ENCODE peak calls at places on chromosomes 13 and 19, in six cellular contexts. R is IMR-90, O is H9, N is neural progenitor cell, E is PC-3, D is GM23338. U is an unnamed sample.

GRCh38 chr13:40608308-40608707 is 58.1 kb downstream of the FOXO1 start:
- DNase-seq in R (no peak), O (no peak), N (no peak), E (no peak), D (no peak), U (no peak)

GRCh38 chr13:45925151-45925550 is 73.6 kb upstream of the SIAH3 start:
- DNase-seq in R (no peak), O (no peak), N (no peak), E (peak), D (peak), U (no peak)

GRCh38 chr13:41505209-41505835 is 48.0 kb downstream of the RGCC start:
- DNase-seq in R (peak), O (no peak), N (no peak), E (peak), D (no peak), U (peak)

GRCh38 chr13:96090240-96091101 is 564 bp downstream of the HS6ST3 start:
- DNase-seq in R (no peak), O (peak), N (peak), E (no peak), D (peak), U (no peak)

GRCh38 chr13:39789451-39789850 is 134.0 kb downstream of the COG6 start:
- DNase-seq in R (no peak), O (no peak), N (no peak), E (peak), D (no peak), U (no peak)

GRCh38 chr13:77820431-77821149 is 98.0 kb downstream of the EDNRB start:
- DNase-seq in R (no peak), O (no peak), N (no peak), E (peak), D (peak), U (no peak)

GRCh38 chr19:4318460-4318859 is 14.1 kb downstream of the FSD1 start:
- DNase-seq in R (no peak), O (no peak), N (no peak), E (no peak), D (no peak), U (no peak)

GRCh38 chr19:18204394-18205179 is 745 bp upstream of the RAB3A start:
- DNase-seq in R (no peak), O (no peak), N (peak), E (no peak), D (peak), U (no peak)

GRCh38 chr13:110944121-110944967 is 29.5 kb upstream of the ANKRD10 start:
- DNase-seq in R (peak), O (peak), N (peak), E (peak), D (peak), U (peak)

GRCh38 chr19:40603071-40603718 is 2.0 kb downstream of the LTBP4 start:
- DNase-seq in R (peak), O (no peak), N (peak), E (peak), D (peak), U (peak)

GRCh38 chr13:49218493-49219051 is 1.6 kb upstream of the MLNR start:
- DNase-seq in R (peak), O (peak), N (peak), E (no peak), D (peak), U (no peak)

GRCh38 chr19:33406521-33407139 is 33.1 kb downstream of the CEBPG start:
- DNase-seq in R (peak), O (peak), N (peak), E (peak), D (peak), U (no peak)

GRCh38 chr13:39217471-39217870 is 179.2 kb downstream of the NHLRC3 start:
- DNase-seq in R (no peak), O (no peak), N (no peak), E (no peak), D (no peak), U (no peak)

GRCh38 chr13:53460776-53461175 is 432.2 kb downstream of the OLFM4 start:
- DNase-seq in R (no peak), O (no peak), N (peak), E (no peak), D (no peak), U (no peak)

GRCh38 chr13:75357576-75358295 is 124.2 kb downstream of the TBC1D4 start:
- DNase-seq in R (peak), O (peak), N (peak), E (peak), D (peak), U (peak)

GRCh38 chr13:40318366-40318765 is 348.1 kb downstream of the FOXO1 start:
- DNase-seq in R (no peak), O (no peak), N (no peak), E (no peak), D (no peak), U (no peak)

GRCh38 chr19:38662508-38663155 is 15.2 kb downstream of the ACTN4 start:
- DNase-seq in R (no peak), O (no peak), N (no peak), E (no peak), D (no peak), U (no peak)

GRCh38 chr13:100875392-100876043 is 200.9 kb upstream of the TMTC4 start:
- DNase-seq in R (peak), O (no peak), N (no peak), E (peak), D (no peak), U (peak)

GRCh38 chr19:2249880-2250764 is 999 bp downstream of the AMH start:
- DNase-seq in R (no peak), O (no peak), N (no peak), E (no peak), D (peak), U (no peak)

GRCh38 chr19:51410950-51411748 is 6.3 kb downstream of the SIGLEC10 start:
- DNase-seq in R (no peak), O (no peak), N (no peak), E (peak), D (no peak), U (no peak)

GRCh38 chr13:30141773-30142501 is 165.4 kb downstream of the KATNAL1 start:
- DNase-seq in R (no peak), O (no peak), N (no peak), E (no peak), D (no peak), U (no peak)

GRCh38 chr13:39452412-39452811 is 150.6 kb downstream of the LHFPL6 start:
- DNase-seq in R (no peak), O (no peak), N (no peak), E (no peak), D (no peak), U (peak)

GRCh38 chr19:17200408-17201079 is 14.6 kb upstream of the USE1 start:
- DNase-seq in R (no peak), O (no peak), N (no peak), E (no peak), D (no peak), U (no peak)

GRCh38 chr19:55590621-55591020 is 8.7 kb downstream of the FIZ1 start:
- DNase-seq in R (no peak), O (peak), N (peak), E (peak), D (peak), U (no peak)

GRCh38 chr13:48068036-48068435 is 26.9 kb downstream of the MED4 start:
- DNase-seq in R (no peak), O (no peak), N (no peak), E (no peak), D (no peak), U (no peak)

GRCh38 chr13:40677064-40677463 is 10.6 kb upstream of the FOXO1 start:
- DNase-seq in R (no peak), O (no peak), N (no peak), E (no peak), D (no peak), U (no peak)

GRCh38 chr13:33026489-33027152 is 10.4 kb downstream of the KL start:
- DNase-seq in R (no peak), O (no peak), N (no peak), E (no peak), D (peak), U (no peak)
- H2AFZ ChIP-seq in R (no peak), O (no peak), N (no peak), E (no peak), D (no peak), U (no peak)

DNA sequence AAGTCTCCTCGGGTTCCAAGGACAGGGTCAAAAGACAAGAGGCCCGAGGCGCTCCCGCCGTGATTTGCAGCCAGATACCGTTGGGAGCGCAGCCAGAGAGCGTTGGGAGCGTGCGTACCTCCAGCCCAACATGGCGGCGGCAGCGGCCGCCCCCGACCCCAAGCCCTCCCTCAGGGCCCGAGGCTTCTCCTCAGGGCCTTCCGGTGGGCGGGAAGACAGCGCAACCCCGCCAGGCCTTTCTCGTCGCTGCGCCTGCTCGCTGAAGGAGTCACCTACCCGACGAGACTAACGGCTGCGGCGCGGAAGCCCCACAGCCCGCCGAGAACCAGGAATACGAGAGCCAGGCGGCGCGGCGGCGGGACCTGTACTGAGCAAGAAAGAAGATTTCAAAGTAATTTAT is 3.2 kb upstream of the ZNF850 start:
- DNase-seq in R (no peak), O (no peak), N (no peak), E (no peak), D (peak), U (peak)
- H2AFZ ChIP-seq in R (peak), O (no peak), N (no peak), E (no peak), D (no peak), U (peak)

GRCh38 chr19:11479090-11479469 is 1.8 kb downstream of the ELAVL3 start:
- DNase-seq in R (no peak), O (no peak), N (no peak), E (no peak), D (no peak), U (no peak)
- H2AFZ ChIP-seq in R (no peak), O (no peak), N (no peak), E (no peak), D (peak), U (no peak)

DNA sequence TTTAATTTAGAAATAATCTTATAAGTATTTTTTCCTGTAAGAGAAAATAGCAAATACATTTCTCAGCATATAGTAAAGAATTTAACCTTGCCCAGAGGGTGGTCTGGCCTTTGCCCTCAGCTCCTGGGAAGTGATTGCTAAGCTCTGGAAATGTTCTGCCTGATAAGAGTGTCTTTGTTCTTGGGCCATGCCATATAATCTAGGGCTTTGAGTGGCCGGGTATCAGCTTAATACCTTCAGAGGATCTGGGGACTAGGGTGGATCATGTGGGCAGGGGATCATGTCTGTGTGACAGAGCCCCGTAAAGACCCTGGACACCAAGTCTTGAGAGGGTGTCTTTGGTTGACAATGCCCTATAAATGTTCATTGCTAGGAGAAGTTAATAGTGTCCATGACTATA is 1032.4 kb upstream of the MIR17HG start:
- DNase-seq in R (no peak), O (no peak), N (peak), E (no peak), D (peak), U (no peak)
- H2AFZ ChIP-seq in R (no peak), O (no peak), N (no peak), E (no peak), D (peak), U (no peak)

GRCh38 chr13:51538626-51539179 is 45.6 kb upstream of the WDFY2 start:
- DNase-seq in R (no peak), O (no peak), N (no peak), E (no peak), D (peak), U (no peak)
- H2AFZ ChIP-seq in R (no peak), O (peak), N (no peak), E (no peak), D (no peak), U (no peak)

GRCh38 chr19:35069706-35070105 is 28.2 kb downstream of the HPN start:
- DNase-seq in R (peak), O (no peak), N (no peak), E (no peak), D (no peak), U (no peak)
- H2AFZ ChIP-seq in R (no peak), O (no peak), N (no peak), E (no peak), D (no peak), U (no peak)

DNA sequence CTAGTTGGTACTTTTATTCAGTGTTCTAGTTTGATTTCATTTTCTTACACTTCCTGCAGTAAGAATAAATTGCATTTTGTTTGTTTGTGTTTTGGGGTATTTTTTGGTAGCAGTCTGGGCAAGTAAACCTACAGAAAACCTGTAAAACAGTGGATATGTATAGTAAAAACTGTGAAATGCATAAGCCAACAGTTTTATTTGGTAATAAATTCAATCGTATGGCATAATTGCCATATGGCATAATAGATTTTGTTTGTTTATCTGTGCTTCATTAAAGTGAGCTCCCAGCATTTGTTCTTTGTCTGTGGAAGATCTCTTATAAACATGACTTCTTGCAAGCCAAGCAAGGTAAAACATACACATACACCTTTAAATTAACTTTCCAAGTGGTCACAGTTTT is 111.9 kb downstream of the PCDH9 start:
- DNase-seq in R (no peak), O (no peak), N (no peak), E (no peak), D (no peak), U (no peak)
- H2AFZ ChIP-seq in R (no peak), O (no peak), N (no peak), E (no peak), D (no peak), U (no peak)

U was measured in astrocyte.